ENCODE peak calls at places on chromosomes 13 and 19, in nine cellular contexts. I is naive thymus-derived CD4-positive, alpha-beta T cell; D is tibial artery; B is COR-L47; Q is H7; Y is stimulated activated CD4-positive, alpha-beta T cell treated with anti-CD3 and anti-CD28 coated beads, Interleukin-4, amount 100 ng/mL, for 1 hour; W is AG20443; F is T follicular helper cell; H is sigmoid colon. S is an unnamed sample.

GRCh38 chr13:24827799-24828198 is 63.8 kb downstream of the RNF17 start:
- DNase-seq in D (no peak), H (no peak), F (no peak), I (no peak), Y (no peak), B (no peak), Q (no peak), W (no peak), S (no peak)

GRCh38 chr19:40282920-40283319 is 2.2 kb downstream of the AKT2 start:
- DNase-seq in F (no peak), W (no peak), Q (no peak), Y (no peak), H (peak), B (no peak), D (no peak), I (no peak), S (no peak)

GRCh38 chr13:81104316-81104715 is 763.4 kb upstream of the SPRY2 start:
- DNase-seq in H (no peak), Y (no peak), B (no peak), F (no peak), Q (no peak), I (no peak), W (no peak), D (no peak), S (no peak)

GRCh38 chr13:27026396-27026795 is 145.2 kb downstream of the USP12 start:
- DNase-seq in Q (no peak), D (no peak), H (no peak), Y (no peak), B (no peak), I (no peak), F (no peak), W (no peak), S (no peak)

GRCh38 chr13:98322091-98322718 is 145.1 kb upstream of the RNF113B start:
- DNase-seq in Y (no peak), F (no peak), Q (no peak), D (no peak), B (no peak), W (no peak), I (no peak), H (no peak), S (no peak)

GRCh38 chr13:72109863-72110262 is 242.9 kb upstream of the DACH1 start:
- DNase-seq in Q (no peak), I (no peak), D (no peak), B (no peak), H (no peak), F (no peak), W (no peak), Y (no peak), S (no peak)

GRCh38 chr19:29467824-29468401 is 57.9 kb upstream of the VSTM2B start:
- DNase-seq in Y (peak), F (no peak), I (no peak), B (peak), H (no peak), D (no peak), Q (peak), W (peak), S (peak)

GRCh38 chr19:38726761-38727301 is 17.4 kb downstream of the CAPN12 start:
- DNase-seq in I (no peak), Y (no peak), D (no peak), F (no peak), B (no peak), Q (no peak), H (no peak), W (no peak), S (no peak)

GRCh38 chr13:93002071-93002470 is 224.5 kb upstream of the GPC6 start:
- DNase-seq in Q (no peak), I (no peak), Y (no peak), W (no peak), H (no peak), F (no peak), B (no peak), D (no peak), S (no peak)

GRCh38 chr19:13119654-13120053 is 1.6 kb downstream of the NACC1 start:
- DNase-seq in I (no peak), D (no peak), Q (no peak), Y (no peak), F (no peak), W (no peak), H (no peak), B (no peak), S (no peak)

GRCh38 chr13:36758345-36758744 is 60.7 kb upstream of the RFXAP start:
- DNase-seq in B (peak), H (no peak), W (no peak), Q (no peak), I (no peak), Y (no peak), D (no peak), F (no peak), S (no peak)

GRCh38 chr19:23706657-23707056 is 19.6 kb upstream of the ZNF675 start:
- DNase-seq in H (no peak), I (no peak), W (no peak), Y (no peak), Q (no peak), F (no peak), D (no peak), B (no peak), S (no peak)

GRCh38 chr19:46902402-46902766 is 41.6 kb downstream of the ARHGAP35 start:
- DNase-seq in F (no peak), I (no peak), H (no peak), W (no peak), B (no peak), D (no peak), Q (no peak), Y (no peak), S (no peak)

GRCh38 chr13:46119883-46120614 is 15.2 kb upstream of the CPB2 start:
- DNase-seq in B (peak), Q (no peak), Y (no peak), W (no peak), D (no peak), I (no peak), H (no peak), F (no peak), S (no peak)

GRCh38 chr19:19632661-19633060 is 4.6 kb upstream of the LPAR2 start:
- DNase-seq in W (no peak), F (no peak), I (no peak), Q (no peak), H (no peak), B (no peak), Y (no peak), D (no peak), S (no peak)

GRCh38 chr19:42324655-42325307 is 654 bp upstream of the MEGF8 start:
- DNase-seq in B (no peak), W (no peak), F (no peak), Y (no peak), H (no peak), Q (no peak), D (no peak), I (no peak), S (no peak)

GRCh38 chr13:106232680-106233079 is 302.8 kb downstream of the EFNB2 start:
- DNase-seq in B (no peak), F (no peak), Y (no peak), Q (no peak), D (no peak), W (no peak), H (no peak), I (no peak), S (no peak)

GRCh38 chr19:12995596-12996541 is 594 bp downstream of the NFIX start:
- DNase-seq in B (no peak), D (no peak), Q (peak), I (no peak), W (peak), H (no peak), Y (peak), F (no peak), S (no peak)

GRCh38 chr13:106318941-106319411 is 216.5 kb downstream of the EFNB2 start:
- DNase-seq in H (no peak), D (no peak), Q (peak), B (no peak), F (no peak), W (peak), I (no peak), Y (no peak), S (no peak)

GRCh38 chr19:43784981-43785808 is 4.4 kb upstream of the KCNN4 start:
- DNase-seq in F (peak), Y (no peak), D (no peak), W (peak), B (peak), I (peak), Q (peak), H (no peak), S (no peak)

GRCh38 chr19:53792721-53793433 is 31.2 kb downstream of the NLRP12 start:
- DNase-seq in D (peak), Q (peak), B (peak), W (peak), I (peak), Y (peak), H (peak), F (peak), S (no peak)

GRCh38 chr19:56270676-56271075 is 1.9 kb upstream of the EDDM13 start:
- DNase-seq in W (peak), B (no peak), Q (no peak), D (no peak), Y (no peak), H (no peak), F (no peak), I (no peak), S (no peak)

GRCh38 chr13:45119469-45119989 is 781 bp upstream of the GTF2F2 start:
- DNase-seq in Q (no peak), I (peak), H (no peak), B (no peak), F (peak), D (no peak), W (peak), Y (peak), S (no peak)

GRCh38 chr13:41621716-41622508 is 164.6 kb downstream of the RGCC start:
- DNase-seq in I (no peak), F (no peak), Q (no peak), H (no peak), Y (no peak), D (no peak), W (peak), B (no peak), S (no peak)

GRCh38 chr19:6238643-6239281 is 41.0 kb downstream of the MLLT1 start:
- DNase-seq in W (peak), I (no peak), D (no peak), B (no peak), Q (peak), H (no peak), Y (no peak), F (no peak), S (no peak)

GRCh38 chr19:45809643-45810159 is 5.4 kb downstream of the RSPH6A start:
- DNase-seq in I (no peak), Y (no peak), D (no peak), B (peak), Q (peak), F (no peak), W (no peak), H (no peak), S (no peak)

GRCh38 chr19:4513248-4513647 is 5.0 kb downstream of the PLIN4 start:
- DNase-seq in I (no peak), Q (no peak), Y (no peak), F (no peak), D (no peak), B (no peak), H (no peak), W (no peak), S (no peak)

GRCh38 chr19:10636304-10636972 is 11.1 kb downstream of the SLC44A2 start:
- DNase-seq in F (no peak), Y (no peak), B (no peak), Q (peak), W (no peak), I (no peak), D (no peak), H (no peak), S (no peak)

GRCh38 chr13:64855506-64855905 is 2374.6 kb downstream of the PCDH9 start:
- DNase-seq in W (no peak), B (no peak), Y (no peak), I (no peak), D (no peak), H (no peak), F (no peak), Q (no peak), S (no peak)

GRCh38 chr13:90032841-90033493 is 1314.5 kb upstream of the MIR17HG start:
- DNase-seq in B (no peak), W (no peak), Y (no peak), D (no peak), I (no peak), Q (no peak), H (peak), F (no peak), S (no peak)

GRCh38 chr13:38141792-38142191 is 207.9 kb upstream of the UFM1 start:
- DNase-seq in H (no peak), D (no peak), Q (no peak), B (no peak), I (no peak), W (no peak), F (no peak), Y (no peak), S (no peak)

GRCh38 chr13:67225252-67226159 is 4.6 kb downstream of the PCDH9 start:
- DNase-seq in D (no peak), Q (no peak), W (no peak), H (no peak), B (no peak), Y (no peak), F (no peak), I (no peak), S (no peak)

GRCh38 chr19:33406521-33407139 is 33.1 kb downstream of the CEBPG start:
- DNase-seq in W (peak), F (peak), D (peak), H (peak), Y (peak), Q (peak), B (peak), I (peak), S (no peak)

GRCh38 chr19:24142771-24143170 is 55.8 kb downstream of the ZNF254 start:
- DNase-seq in Q (no peak), I (no peak), D (no peak), Y (no peak), W (no peak), F (no peak), H (no peak), B (no peak), S (no peak)

GRCh38 chr13:76293346-76293745 is 592.9 kb downstream of the KCTD12 start:
- DNase-seq in F (no peak), I (no peak), Q (no peak), W (peak), B (no peak), D (no peak), Y (no peak), H (no peak), S (no peak)

GRCh38 chr13:104485571-104485970 is 1419.4 kb upstream of the SLC10A2 start:
- DNase-seq in W (no peak), Q (no peak), Y (no peak), I (no peak), F (no peak), D (no peak), B (no peak), H (no peak), S (no peak)